ENCODE peak calls at places on chromosomes 12 and 14, in eight cellular contexts. One of them, this sample, is unnamed.

GRCh38 chr14:26401170-26401968 is 196.5 kb downstream of the NOVA1 start:
- DNase-seq in D341Med: no peak
- DNase-seq in cardiac muscle cell: no peak
- DNase-seq in NCI-H1092: peak
- DNase-seq in NCI-H69: peak
- DNase-seq in left ventricle myocardium inferior: no peak
- DNase-seq in GM20000: no peak
- DNase-seq in GM13976: no peak
- DNase-seq in this sample: no peak

GRCh38 chr12:122895757-122896636 is at the start of gene VPS37B:
- DNase-seq in cardiac muscle cell: peak
- DNase-seq in GM13976: peak
- DNase-seq in NCI-H69: peak
- DNase-seq in D341Med: peak
- DNase-seq in GM20000: peak
- DNase-seq in NCI-H1092: peak
- DNase-seq in left ventricle myocardium inferior: peak
- DNase-seq in this sample: peak

GRCh38 chr12:27119797-27120196 is 37.4 kb upstream of the C12orf71 start:
- DNase-seq in NCI-H69: no peak
- DNase-seq in D341Med: no peak
- DNase-seq in GM20000: no peak
- DNase-seq in left ventricle myocardium inferior: no peak
- DNase-seq in NCI-H1092: no peak
- DNase-seq in cardiac muscle cell: no peak
- DNase-seq in GM13976: no peak
- DNase-seq in this sample: no peak

GRCh38 chr12:95723693-95724384 is 66.7 kb downstream of the NTN4 start:
- DNase-seq in cardiac muscle cell: no peak
- DNase-seq in GM20000: no peak
- DNase-seq in NCI-H69: no peak
- DNase-seq in D341Med: no peak
- DNase-seq in NCI-H1092: no peak
- DNase-seq in GM13976: no peak
- DNase-seq in left ventricle myocardium inferior: no peak
- DNase-seq in this sample: no peak

GRCh38 chr14:99794156-99794780 is 1.1 kb downstream of the EML1 start:
- DNase-seq in cardiac muscle cell: no peak
- DNase-seq in GM20000: no peak
- DNase-seq in D341Med: no peak
- DNase-seq in NCI-H69: no peak
- DNase-seq in GM13976: no peak
- DNase-seq in NCI-H1092: no peak
- DNase-seq in left ventricle myocardium inferior: no peak
- DNase-seq in this sample: no peak

GRCh38 chr12:51766067-51766466 is 82.5 kb downstream of the FIGNL2 start:
- DNase-seq in NCI-H1092: no peak
- DNase-seq in left ventricle myocardium inferior: no peak
- DNase-seq in NCI-H69: no peak
- DNase-seq in cardiac muscle cell: no peak
- DNase-seq in D341Med: no peak
- DNase-seq in GM13976: no peak
- DNase-seq in GM20000: no peak
- DNase-seq in this sample: no peak

GRCh38 chr12:103547929-103548328 is 39.1 kb upstream of the STAB2 start:
- DNase-seq in NCI-H1092: peak
- DNase-seq in GM13976: no peak
- DNase-seq in left ventricle myocardium inferior: no peak
- DNase-seq in GM20000: no peak
- DNase-seq in NCI-H69: peak
- DNase-seq in cardiac muscle cell: no peak
- DNase-seq in D341Med: no peak
- DNase-seq in this sample: no peak

GRCh38 chr12:50234347-50234746 is 49.0 kb downstream of the LIMA1 start:
- DNase-seq in NCI-H1092: no peak
- DNase-seq in NCI-H69: peak
- DNase-seq in GM20000: no peak
- DNase-seq in GM13976: no peak
- DNase-seq in left ventricle myocardium inferior: no peak
- DNase-seq in D341Med: no peak
- DNase-seq in cardiac muscle cell: no peak
- DNase-seq in this sample: no peak

GRCh38 chr12:132174015-132174660 is 29.9 kb downstream of the NOC4L start:
- DNase-seq in cardiac muscle cell: no peak
- DNase-seq in left ventricle myocardium inferior: peak
- DNase-seq in GM20000: no peak
- DNase-seq in NCI-H1092: no peak
- DNase-seq in GM13976: no peak
- DNase-seq in D341Med: no peak
- DNase-seq in NCI-H69: no peak
- DNase-seq in this sample: no peak

GRCh38 chr12:74259199-74259598 is 278.4 kb upstream of the ATXN7L3B start:
- DNase-seq in D341Med: no peak
- DNase-seq in cardiac muscle cell: no peak
- DNase-seq in NCI-H1092: no peak
- DNase-seq in NCI-H69: no peak
- DNase-seq in GM13976: no peak
- DNase-seq in left ventricle myocardium inferior: no peak
- DNase-seq in GM20000: no peak
- DNase-seq in this sample: no peak

GRCh38 chr14:21933681-21934080 is 260.1 kb upstream of the OR4E1 start:
- DNase-seq in D341Med: no peak
- DNase-seq in GM20000: no peak
- DNase-seq in GM13976: no peak
- DNase-seq in left ventricle myocardium inferior: no peak
- DNase-seq in NCI-H69: no peak
- DNase-seq in cardiac muscle cell: peak
- DNase-seq in NCI-H1092: no peak
- DNase-seq in this sample: no peak